ENCODE peak calls at places on chromosomes 13 and 19, in nine cellular contexts. N is GM23248, X is left ventricle myocardium inferior, Q is fibroblast of lung, D is body of pancreas, H is heart right ventricle, G is tibial nerve, Y is esophagus squamous epithelium, O is uterus. J is an unnamed sample. For H3K36me3, the result is how much of the 10 kb centered on the place peaks cover.

GRCh38 chr19:14550201-14550754 is 20.9 kb downstream of the TECR start:
- DNase-seq in N (no peak), X (no peak), Q (no peak), D (peak), H (no peak), G (no peak), Y (no peak), O (no peak), J (peak)

GRCh38 chr13:112840472-112841302 is 128.3 kb upstream of the MCF2L start:
- DNase-seq in N (no peak), X (no peak), Q (no peak), D (no peak), H (no peak), G (no peak), Y (no peak), O (peak), J (no peak)

GRCh38 chr19:7715671-7716070 is 13.7 kb upstream of the FCER2 start:
- DNase-seq in N (no peak), X (no peak), Q (no peak), D (no peak), H (no peak), G (no peak), Y (no peak), O (no peak), J (no peak)

GRCh38 chr13:97259787-97260641 is 37.9 kb downstream of the MBNL2 start:
- DNase-seq in N (peak), X (no peak), Q (peak), D (no peak), H (no peak), G (no peak), Y (no peak), O (no peak), J (no peak)

GRCh38 chr13:97364031-97364430 is 69.9 kb upstream of the RAP2A start:
- DNase-seq in N (no peak), X (no peak), Q (no peak), D (no peak), H (no peak), G (no peak), Y (no peak), O (no peak), J (no peak)

GRCh38 chr13:101576452-101576851 is 124.0 kb downstream of the ITGBL1 start:
- DNase-seq in N (no peak), X (no peak), Q (peak), D (no peak), H (no peak), G (no peak), Y (no peak), O (no peak), J (no peak)

GRCh38 chr13:99580500-99581268 is 79.4 kb downstream of the TM9SF2 start:
- DNase-seq in N (no peak), X (no peak), Q (no peak), D (no peak), H (no peak), G (no peak), Y (no peak), O (no peak), J (no peak)

GRCh38 chr19:13057744-13058143 is 44.9 kb downstream of the LYL1 start:
- DNase-seq in N (no peak), X (no peak), Q (peak), D (no peak), H (no peak), G (no peak), Y (no peak), O (no peak), J (no peak)

GRCh38 chr13:98041081-98041820 is 87.8 kb downstream of the IPO5 start:
- DNase-seq in N (peak), X (no peak), Q (no peak), D (no peak), H (no peak), G (no peak), Y (no peak), O (no peak), J (no peak)

GRCh38 chr13:98842858-98843481 is 90.5 kb upstream of the SLC15A1 start:
- DNase-seq in N (peak), X (peak), Q (peak), D (peak), H (peak), G (peak), Y (no peak), O (peak), J (peak)

GRCh38 chr19:2483484-2484151 is 7.7 kb downstream of the GADD45B start:
- DNase-seq in N (no peak), X (no peak), Q (no peak), D (no peak), H (no peak), G (no peak), Y (no peak), O (no peak), J (no peak)

GRCh38 chr13:42211704-42212103 is 60.2 kb upstream of the AKAP11 start:
- DNase-seq in N (peak), X (no peak), Q (peak), D (no peak), H (no peak), G (no peak), Y (no peak), O (no peak), J (no peak)

GRCh38 chr13:84896128-84896527 is 903.1 kb downstream of the SLITRK6 start:
- DNase-seq in N (peak), X (no peak), Q (peak), D (peak), H (no peak), G (no peak), Y (no peak), O (no peak), J (peak)

GRCh38 chr13:23743269-23743668 is 145.9 kb downstream of the MIPEP start:
- DNase-seq in N (no peak), X (no peak), Q (no peak), D (no peak), H (no peak), G (no peak), Y (no peak), O (no peak), J (no peak)

GRCh38 chr19:38704488-38705026 is 39.7 kb downstream of the CAPN12 start:
- DNase-seq in N (no peak), X (no peak), Q (no peak), D (no peak), H (no peak), G (no peak), Y (no peak), O (no peak), J (no peak)

GRCh38 chr13:67048084-67048792 is 181.9 kb downstream of the PCDH9 start:
- DNase-seq in N (no peak), X (no peak), Q (peak), D (peak), H (no peak), G (no peak), Y (no peak), O (no peak), J (no peak)

GRCh38 chr13:99151516-99151915 is 49.1 kb upstream of the UBAC2 start:
- DNase-seq in N (peak), X (no peak), Q (peak), D (no peak), H (no peak), G (no peak), Y (no peak), O (no peak), J (no peak)

GRCh38 chr19:12996542-12997094 is 1.3 kb downstream of the NFIX start:
- DNase-seq in N (peak), X (no peak), Q (peak), D (peak), H (peak), G (peak), Y (no peak), O (no peak), J (no peak)

GRCh38 chr13:78603240-78603947 is at the start of gene POU4F1:
- DNase-seq in N (no peak), X (peak), Q (peak), D (no peak), H (no peak), G (no peak), Y (no peak), O (no peak), J (peak)

GRCh38 chr19:7879102-7879770 is 5.0 kb upstream of the PRR36 start:
- DNase-seq in N (no peak), X (no peak), Q (no peak), D (no peak), H (no peak), G (no peak), Y (no peak), O (no peak), J (no peak)

GRCh38 chr19:55472463-55472862 is 4.0 kb upstream of the ZNF628 start:
- DNase-seq in N (peak), X (no peak), Q (peak), D (no peak), H (no peak), G (no peak), Y (no peak), O (no peak), J (no peak)

GRCh38 chr19:33758541-33759013 is 38.1 kb upstream of the KCTD15 start:
- DNase-seq in N (no peak), X (no peak), Q (no peak), D (no peak), H (no peak), G (no peak), Y (no peak), O (no peak), J (no peak)

GRCh38 chr13:101698400-101698799 is 245.9 kb downstream of the ITGBL1 start:
- DNase-seq in N (peak), X (no peak), Q (peak), D (no peak), H (no peak), G (no peak), Y (no peak), O (no peak), J (no peak)

GRCh38 chr13:50679321-50679720 is 164.2 kb downstream of the DLEU7 start:
- DNase-seq in N (peak), X (no peak), Q (no peak), D (no peak), H (no peak), G (no peak), Y (no peak), O (no peak), J (no peak)

GRCh38 chr19:18940791-18941627 is at the start of gene HOMER3:
- DNase-seq in N (peak), X (peak), Q (peak), D (peak), H (peak), G (peak), Y (no peak), O (peak), J (peak)

GRCh38 chr19:961866-962620 is 22.1 kb upstream of the WDR18 start:
- DNase-seq in N (peak), X (no peak), Q (peak), D (no peak), H (no peak), G (no peak), Y (no peak), O (no peak), J (no peak)

GRCh38 chr13:44267966-44268365 is 105.7 kb upstream of the SERP2 start:
- DNase-seq in N (peak), X (no peak), Q (peak), D (no peak), H (no peak), G (no peak), Y (no peak), O (no peak), J (no peak)

GRCh38 chr19:19134687-19135158 is 3.6 kb downstream of the TMEM161A start:
- DNase-seq in N (no peak), X (peak), Q (no peak), D (no peak), H (peak), G (no peak), Y (no peak), O (no peak), J (peak)

GRCh38 chr19:38285567-38285966 is 18.5 kb upstream of the C19orf33 start:
- DNase-seq in N (peak), X (no peak), Q (peak), D (no peak), H (no peak), G (no peak), Y (no peak), O (no peak), J (no peak)

GRCh38 chr13:30805603-30806011 is 70.3 kb downstream of the ALOX5AP start:
- DNase-seq in N (no peak), X (no peak), Q (no peak), D (peak), H (no peak), G (no peak), Y (no peak), O (no peak), J (peak)

GRCh38 chr13:95239293-95239692 is 62.0 kb downstream of the ABCC4 start:
- DNase-seq in N (no peak), X (no peak), Q (peak), D (no peak), H (no peak), G (no peak), Y (no peak), O (no peak), J (no peak)

GRCh38 chr13:38017320-38017719 is 147.7 kb upstream of the TRPC4 start:
- DNase-seq in N (no peak), X (no peak), Q (no peak), D (no peak), H (no peak), G (no peak), Y (no peak), O (no peak), J (no peak)

GRCh38 chr13:110231348-110232047 is 75.5 kb downstream of the COL4A1 start:
- DNase-seq in N (no peak), X (no peak), Q (no peak), D (no peak), H (no peak), G (no peak), Y (no peak), O (no peak), J (no peak)

GRCh38 chr19:48644839-48645651 is 942 bp downstream of the CA11 start:
- DNase-seq in N (peak), X (peak), Q (peak), D (peak), H (peak), G (peak), Y (no peak), O (peak), J (peak)

GRCh38 chr13:114272977-114273376 is 8.4 kb upstream of the UPF3A start:
- DNase-seq in N (no peak), X (no peak), Q (no peak), D (no peak), H (no peak), G (no peak), Y (no peak), O (no peak), J (no peak)

GRCh38 chr19:29263305-29264080 is 50.5 kb upstream of the UQCRFS1 start:
- DNase-seq in N (peak), X (peak), Q (peak), D (peak), H (peak), G (peak), Y (no peak), O (no peak), J (peak)

GRCh38 chr13:112229992-112230872 is 145.9 kb upstream of the SPACA7 start:
- DNase-seq in N (no peak), X (no peak), Q (no peak), D (no peak), H (no peak), G (no peak), Y (no peak), O (no peak), J (no peak)

GRCh38 chr13:38606697-38607096 is 80.2 kb upstream of the FREM2 start:
- DNase-seq in N (no peak), X (no peak), Q (no peak), D (no peak), H (no peak), G (no peak), Y (no peak), O (no peak), J (no peak)

GRCh38 chr13:113445791-113446487 is 7.3 kb downstream of the ADPRHL1 start:
- DNase-seq in N (no peak), X (no peak), Q (peak), D (no peak), H (no peak), G (no peak), Y (no peak), O (no peak), J (no peak)

DNA sequence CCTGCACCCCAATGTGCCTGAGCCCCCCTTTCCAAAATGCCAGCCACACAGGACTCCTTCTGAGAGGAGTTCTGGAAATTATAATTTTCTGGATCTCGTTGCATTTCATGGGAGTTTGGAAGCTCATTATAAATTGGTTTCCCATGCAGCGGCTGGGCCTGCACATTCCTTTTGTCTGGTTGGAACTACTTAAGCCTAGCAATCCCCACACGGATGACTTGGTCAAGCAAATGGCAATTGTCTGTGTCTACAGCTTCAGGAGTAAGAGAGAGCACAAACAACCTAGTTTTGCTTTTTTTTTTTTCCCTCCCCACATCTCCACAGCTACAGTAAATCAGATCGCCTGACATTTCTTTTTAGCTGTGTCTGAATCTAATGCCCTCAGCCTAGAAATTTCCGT is 15.2 kb downstream of the PCDH8 start:
- DNase-seq in N (no peak), X (no peak), Q (no peak), D (no peak), H (no peak), G (no peak), Y (no peak), O (no peak), J (no peak)
- H3K36me3 ChIP-seq in N (under half), X (under half), Q (under half), D (under half), H (under half), G (under half), Y (under half), O (under half), J (under half)

DNA sequence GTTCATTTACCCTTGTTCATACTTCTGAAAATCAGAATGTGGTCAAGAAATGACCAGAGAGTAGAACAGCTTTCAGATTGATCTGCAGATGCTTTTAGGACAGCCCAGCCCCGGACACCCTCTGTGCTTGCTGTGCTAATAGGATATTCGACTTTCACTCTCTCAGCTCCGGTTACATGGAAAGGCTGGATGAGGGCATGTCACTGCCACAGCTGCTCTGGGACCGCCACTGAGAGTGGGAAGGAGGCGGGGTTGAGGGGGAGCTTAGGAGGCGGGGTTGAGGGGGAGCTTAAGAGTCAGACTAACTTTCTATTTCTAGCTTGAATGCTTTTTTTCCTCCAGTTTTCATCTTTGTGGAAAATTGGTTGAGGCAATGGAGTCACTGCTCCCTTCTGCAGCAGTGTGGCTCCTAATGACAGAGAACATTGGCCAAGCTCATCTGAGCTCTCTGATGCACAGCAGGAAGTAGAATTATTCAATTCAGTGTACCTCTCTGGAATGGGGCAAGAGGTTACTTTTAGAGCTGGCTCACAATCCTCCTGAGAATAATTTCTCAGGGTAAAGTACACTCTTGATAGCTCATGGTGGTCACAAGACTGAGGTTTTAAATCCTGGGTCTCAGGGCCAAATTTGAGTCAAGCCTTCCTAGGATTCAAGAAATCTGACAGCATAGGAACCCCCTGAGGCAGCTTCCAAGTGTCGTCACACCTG is 74.6 kb upstream of the NPAS1 start:
- DNase-seq in N (peak), X (peak), Q (peak), D (peak), H (peak), G (peak), Y (no peak), O (peak), J (peak)
- H3K4me3 ChIP-seq in N (peak), X (peak), Q (no peak), D (no peak), H (no peak), G (no peak), Y (no peak), O (no peak), J (no peak)

GRCh38 chr19:35738887-35739229 is 3.4 kb downstream of the IGFLR1 start:
- DNase-seq in N (no peak), X (no peak), Q (no peak), D (no peak), H (no peak), G (no peak), Y (no peak), O (no peak), J (no peak)
- H3K36me3 ChIP-seq in N (under half), X (half or more), Q (under half), D (under half), H (under half), G (under half), Y (half or more), O (under half), J (under half)

GRCh38 chr19:5693195-5694166 is 3.4 kb downstream of the RPL36 start:
- DNase-seq in N (no peak), X (no peak), Q (no peak), D (peak), H (no peak), G (no peak), Y (no peak), O (no peak), J (no peak)

GRCh38 chr19:5690955-5691204 is 785 bp downstream of the RPL36 start:
- DNase-seq in N (peak), X (no peak), Q (no peak), D (no peak), H (no peak), G (no peak), Y (no peak), O (no peak), J (no peak)

GRCh38 chr19:5692785-5693194 is 2.7 kb downstream of the RPL36 start:
- DNase-seq in N (peak), X (no peak), Q (no peak), D (no peak), H (no peak), G (no peak), Y (no peak), O (no peak), J (no peak)

GRCh38 chr19:5691205-5691929 is 1.3 kb downstream of the RPL36 start:
- DNase-seq in N (peak), X (peak), Q (peak), D (peak), H (peak), G (peak), Y (no peak), O (peak), J (peak)

DNA sequence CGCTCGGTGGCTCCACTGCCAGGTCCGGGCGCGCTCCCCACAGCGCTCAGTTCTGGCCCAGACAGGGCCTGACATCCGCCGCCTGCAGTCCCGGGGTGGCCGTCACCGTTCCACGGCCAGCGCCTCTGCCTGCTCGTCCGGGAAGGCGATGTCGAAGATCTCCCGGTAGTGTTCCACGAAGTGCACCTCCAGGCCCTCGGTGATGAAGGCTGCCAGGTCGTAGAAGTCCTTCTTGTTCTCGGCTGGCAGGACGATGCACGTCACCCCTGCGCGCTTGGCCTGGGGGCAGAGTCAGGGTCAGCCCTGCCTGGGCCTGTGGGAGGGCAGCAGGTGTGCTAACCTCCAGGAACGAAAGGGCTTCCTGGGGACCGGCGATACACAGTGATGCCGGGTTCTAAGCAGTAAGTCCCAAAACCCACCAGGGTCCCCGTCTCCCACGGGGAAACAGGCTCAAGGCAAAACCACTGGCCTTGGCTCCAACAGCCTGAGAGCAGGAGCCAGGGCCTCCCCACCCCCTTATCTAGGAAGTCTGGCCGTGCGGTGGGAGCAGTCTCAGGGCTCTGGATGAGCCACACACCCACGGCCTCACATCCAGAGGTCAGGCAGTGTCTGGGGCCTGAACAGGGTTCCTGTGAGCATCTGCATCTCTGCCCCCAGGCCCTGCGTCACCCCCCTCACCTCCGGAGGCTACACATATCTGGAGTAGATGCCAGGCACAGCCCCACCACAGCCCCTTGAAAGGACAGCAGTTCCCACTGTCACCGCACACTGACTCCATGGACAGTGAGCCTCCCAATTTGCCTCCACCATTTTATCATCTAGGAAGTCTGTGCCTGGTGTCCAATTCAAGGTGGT is 2.1 kb downstream of the RPL36 start:
- DNase-seq in N (peak), X (no peak), Q (no peak), D (no peak), H (no peak), G (no peak), Y (no peak), O (no peak), J (no peak)
- H3K4me3 ChIP-seq in N (peak), X (peak), Q (peak), D (no peak), H (peak), G (peak), Y (peak), O (peak), J (no peak)

J was measured in testis.